ENCODE peak calls at places on chromosomes 11 and 22, in eight cellular contexts. One of them, this sample, is unnamed.

GRCh38 chr11:125428486-125429173 is 67.4 kb downstream of the FEZ1 start:
- DNase-seq in fibroblast of lung: no peak
- DNase-seq in sigmoid colon: no peak
- DNase-seq in mammary epithelial cell: no peak
- DNase-seq in fibroblast of pulmonary artery: no peak
- DNase-seq in lower lobe of right lung: no peak
- DNase-seq in AG09309: no peak
- DNase-seq in PC-3: peak
- DNase-seq in this sample: no peak

GRCh38 chr11:12702999-12703453 is 28.8 kb downstream of the TEAD1 start:
- DNase-seq in fibroblast of lung: no peak
- DNase-seq in sigmoid colon: no peak
- DNase-seq in mammary epithelial cell: no peak
- DNase-seq in fibroblast of pulmonary artery: no peak
- DNase-seq in lower lobe of right lung: no peak
- DNase-seq in AG09309: no peak
- DNase-seq in PC-3: no peak
- DNase-seq in this sample: no peak

GRCh38 chr11:121890377-121890776 is 225.6 kb downstream of the BLID start:
- DNase-seq in fibroblast of lung: peak
- DNase-seq in sigmoid colon: no peak
- DNase-seq in mammary epithelial cell: peak
- DNase-seq in fibroblast of pulmonary artery: peak
- DNase-seq in lower lobe of right lung: no peak
- DNase-seq in AG09309: peak
- DNase-seq in PC-3: peak
- DNase-seq in this sample: peak

GRCh38 chr11:2772544-2773031 is 72.8 kb upstream of the KCNQ1OT1 start:
- DNase-seq in fibroblast of lung: peak
- DNase-seq in sigmoid colon: no peak
- DNase-seq in mammary epithelial cell: peak
- DNase-seq in fibroblast of pulmonary artery: peak
- DNase-seq in lower lobe of right lung: peak
- DNase-seq in AG09309: no peak
- DNase-seq in PC-3: peak
- DNase-seq in this sample: no peak

GRCh38 chr11:76794371-76795284 is 11.5 kb downstream of the TSKU start:
- DNase-seq in fibroblast of lung: no peak
- DNase-seq in sigmoid colon: peak
- DNase-seq in mammary epithelial cell: no peak
- DNase-seq in fibroblast of pulmonary artery: no peak
- DNase-seq in lower lobe of right lung: no peak
- DNase-seq in AG09309: no peak
- DNase-seq in PC-3: no peak
- DNase-seq in this sample: no peak

GRCh38 chr11:3146612-3147256 is 18.4 kb downstream of the OSBPL5 start:
- DNase-seq in fibroblast of lung: peak
- DNase-seq in sigmoid colon: no peak
- DNase-seq in mammary epithelial cell: no peak
- DNase-seq in fibroblast of pulmonary artery: peak
- DNase-seq in lower lobe of right lung: no peak
- DNase-seq in AG09309: no peak
- DNase-seq in PC-3: no peak
- DNase-seq in this sample: peak

GRCh38 chr11:47355283-47356128 is 3.0 kb upstream of the MYBPC3 start:
- DNase-seq in fibroblast of lung: peak
- DNase-seq in sigmoid colon: peak
- DNase-seq in mammary epithelial cell: peak
- DNase-seq in fibroblast of pulmonary artery: peak
- DNase-seq in lower lobe of right lung: peak
- DNase-seq in AG09309: peak
- DNase-seq in PC-3: peak
- DNase-seq in this sample: peak

GRCh38 chr11:69638941-69639681 is 1.8 kb upstream of the CCND1 start:
- DNase-seq in fibroblast of lung: peak
- DNase-seq in sigmoid colon: peak
- DNase-seq in mammary epithelial cell: peak
- DNase-seq in fibroblast of pulmonary artery: peak
- DNase-seq in lower lobe of right lung: peak
- DNase-seq in AG09309: peak
- DNase-seq in PC-3: peak
- DNase-seq in this sample: peak

GRCh38 chr11:328012-328411 is 7.4 kb upstream of the IFITM3 start:
- DNase-seq in fibroblast of lung: no peak
- DNase-seq in sigmoid colon: peak
- DNase-seq in mammary epithelial cell: no peak
- DNase-seq in fibroblast of pulmonary artery: no peak
- DNase-seq in lower lobe of right lung: no peak
- DNase-seq in AG09309: no peak
- DNase-seq in PC-3: no peak
- DNase-seq in this sample: no peak

GRCh38 chr22:44752285-44753188 is at the start of gene ARHGAP8:
- DNase-seq in fibroblast of lung: no peak
- DNase-seq in sigmoid colon: no peak
- DNase-seq in mammary epithelial cell: no peak
- DNase-seq in fibroblast of pulmonary artery: no peak
- DNase-seq in lower lobe of right lung: peak
- DNase-seq in AG09309: no peak
- DNase-seq in PC-3: peak
- DNase-seq in this sample: no peak

GRCh38 chr11:62983536-62984199 is 1.1 kb downstream of the SLC22A6 start:
- DNase-seq in fibroblast of lung: no peak
- DNase-seq in sigmoid colon: no peak
- DNase-seq in mammary epithelial cell: no peak
- DNase-seq in fibroblast of pulmonary artery: no peak
- DNase-seq in lower lobe of right lung: no peak
- DNase-seq in AG09309: no peak
- DNase-seq in PC-3: no peak
- DNase-seq in this sample: no peak

GRCh38 chr11:61552108-61552635 is 28.7 kb downstream of the SYT7 start:
- DNase-seq in fibroblast of lung: no peak
- DNase-seq in sigmoid colon: no peak
- DNase-seq in mammary epithelial cell: no peak
- DNase-seq in fibroblast of pulmonary artery: no peak
- DNase-seq in lower lobe of right lung: no peak
- DNase-seq in AG09309: no peak
- DNase-seq in PC-3: no peak
- DNase-seq in this sample: no peak

GRCh38 chr11:116853461-116854073 is 16.1 kb upstream of the APOA1 start:
- DNase-seq in fibroblast of lung: peak
- DNase-seq in sigmoid colon: no peak
- DNase-seq in mammary epithelial cell: peak
- DNase-seq in fibroblast of pulmonary artery: peak
- DNase-seq in lower lobe of right lung: no peak
- DNase-seq in AG09309: peak
- DNase-seq in PC-3: peak
- DNase-seq in this sample: peak

GRCh38 chr11:124739479-124740276 is at the start of gene NRGN:
- DNase-seq in fibroblast of lung: peak
- DNase-seq in sigmoid colon: peak
- DNase-seq in mammary epithelial cell: peak
- DNase-seq in fibroblast of pulmonary artery: peak
- DNase-seq in lower lobe of right lung: peak
- DNase-seq in AG09309: no peak
- DNase-seq in PC-3: peak
- DNase-seq in this sample: peak

GRCh38 chr22:44154431-44154942 is 26.2 kb upstream of the PARVG start:
- DNase-seq in fibroblast of lung: peak
- DNase-seq in sigmoid colon: no peak
- DNase-seq in mammary epithelial cell: no peak
- DNase-seq in fibroblast of pulmonary artery: no peak
- DNase-seq in lower lobe of right lung: no peak
- DNase-seq in AG09309: peak
- DNase-seq in PC-3: no peak
- DNase-seq in this sample: no peak

GRCh38 chr11:118146554-118146953 is 6.1 kb downstream of the SCN4B start:
- DNase-seq in fibroblast of lung: no peak
- DNase-seq in sigmoid colon: no peak
- DNase-seq in mammary epithelial cell: no peak
- DNase-seq in fibroblast of pulmonary artery: no peak
- DNase-seq in lower lobe of right lung: no peak
- DNase-seq in AG09309: no peak
- DNase-seq in PC-3: no peak
- DNase-seq in this sample: no peak

GRCh38 chr11:118143661-118144185 is 8.9 kb downstream of the SCN4B start:
- DNase-seq in fibroblast of lung: no peak
- DNase-seq in sigmoid colon: peak
- DNase-seq in mammary epithelial cell: no peak
- DNase-seq in fibroblast of pulmonary artery: no peak
- DNase-seq in lower lobe of right lung: no peak
- DNase-seq in AG09309: no peak
- DNase-seq in PC-3: no peak
- DNase-seq in this sample: no peak

GRCh38 chr11:118145285-118146227 is 7.1 kb downstream of the SCN4B start:
- DNase-seq in fibroblast of lung: peak
- DNase-seq in sigmoid colon: peak
- DNase-seq in mammary epithelial cell: peak
- DNase-seq in fibroblast of pulmonary artery: peak
- DNase-seq in lower lobe of right lung: peak
- DNase-seq in AG09309: no peak
- DNase-seq in PC-3: peak
- DNase-seq in this sample: peak

GRCh38 chr11:118144301-118144701 is 8.3 kb downstream of the SCN4B start:
- DNase-seq in fibroblast of lung: no peak
- DNase-seq in sigmoid colon: peak
- DNase-seq in mammary epithelial cell: no peak
- DNase-seq in fibroblast of pulmonary artery: no peak
- DNase-seq in lower lobe of right lung: no peak
- DNase-seq in AG09309: no peak
- DNase-seq in PC-3: no peak
- DNase-seq in this sample: no peak

DNA sequence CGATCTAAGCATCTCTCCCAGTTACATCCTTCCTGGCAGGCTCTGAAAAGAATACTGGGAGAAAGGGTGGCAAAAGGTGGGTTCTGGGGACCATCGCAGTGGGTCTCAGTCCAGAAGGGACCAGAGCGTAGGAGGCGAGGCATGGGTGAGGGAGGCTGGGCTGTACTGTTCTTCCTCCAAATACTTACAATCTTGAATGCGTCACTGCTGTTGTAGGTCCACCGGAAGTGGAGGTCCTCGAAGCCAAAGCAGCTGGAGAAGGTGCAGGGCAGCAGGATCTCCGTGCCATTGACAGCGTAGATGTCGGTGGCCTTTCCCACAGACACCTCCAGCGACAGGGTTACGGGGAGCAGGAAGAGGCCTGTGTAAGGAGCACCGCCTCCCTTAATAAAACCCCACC is 7.8 kb downstream of the SCN4B start:
- DNase-seq in fibroblast of lung: no peak
- DNase-seq in sigmoid colon: no peak
- DNase-seq in mammary epithelial cell: no peak
- DNase-seq in fibroblast of pulmonary artery: no peak
- DNase-seq in lower lobe of right lung: no peak
- DNase-seq in AG09309: no peak
- DNase-seq in PC-3: no peak
- DNase-seq in this sample: no peak
- H3K4me3 ChIP-seq in fibroblast of lung: no peak
- H3K4me3 ChIP-seq in sigmoid colon: no peak
- H3K4me3 ChIP-seq in mammary epithelial cell: no peak
- H3K4me3 ChIP-seq in fibroblast of pulmonary artery: no peak
- H3K4me3 ChIP-seq in lower lobe of right lung: no peak
- H3K4me3 ChIP-seq in AG09309: no peak
- H3K4me3 ChIP-seq in PC-3: no peak
- H3K4me3 ChIP-seq in this sample: no peak

GRCh38 chr11:120512727-120513435 is 1.3 kb downstream of the GRIK4 start:
- DNase-seq in fibroblast of lung: no peak
- DNase-seq in sigmoid colon: no peak
- DNase-seq in mammary epithelial cell: no peak
- DNase-seq in fibroblast of pulmonary artery: no peak
- DNase-seq in lower lobe of right lung: peak
- DNase-seq in AG09309: no peak
- DNase-seq in PC-3: peak
- DNase-seq in this sample: no peak
- TF ChIP-seq CTCF in fibroblast of lung: peak
- TF ChIP-seq CTCF in sigmoid colon: no peak
- TF ChIP-seq CTCF in mammary epithelial cell: no peak
- TF ChIP-seq CTCF in fibroblast of pulmonary artery: no peak
- TF ChIP-seq CTCF in lower lobe of right lung: no peak
- TF ChIP-seq CTCF in AG09309: peak
- TF ChIP-seq CTCF in PC-3: peak
- TF ChIP-seq CTCF in this sample: peak

DNA sequence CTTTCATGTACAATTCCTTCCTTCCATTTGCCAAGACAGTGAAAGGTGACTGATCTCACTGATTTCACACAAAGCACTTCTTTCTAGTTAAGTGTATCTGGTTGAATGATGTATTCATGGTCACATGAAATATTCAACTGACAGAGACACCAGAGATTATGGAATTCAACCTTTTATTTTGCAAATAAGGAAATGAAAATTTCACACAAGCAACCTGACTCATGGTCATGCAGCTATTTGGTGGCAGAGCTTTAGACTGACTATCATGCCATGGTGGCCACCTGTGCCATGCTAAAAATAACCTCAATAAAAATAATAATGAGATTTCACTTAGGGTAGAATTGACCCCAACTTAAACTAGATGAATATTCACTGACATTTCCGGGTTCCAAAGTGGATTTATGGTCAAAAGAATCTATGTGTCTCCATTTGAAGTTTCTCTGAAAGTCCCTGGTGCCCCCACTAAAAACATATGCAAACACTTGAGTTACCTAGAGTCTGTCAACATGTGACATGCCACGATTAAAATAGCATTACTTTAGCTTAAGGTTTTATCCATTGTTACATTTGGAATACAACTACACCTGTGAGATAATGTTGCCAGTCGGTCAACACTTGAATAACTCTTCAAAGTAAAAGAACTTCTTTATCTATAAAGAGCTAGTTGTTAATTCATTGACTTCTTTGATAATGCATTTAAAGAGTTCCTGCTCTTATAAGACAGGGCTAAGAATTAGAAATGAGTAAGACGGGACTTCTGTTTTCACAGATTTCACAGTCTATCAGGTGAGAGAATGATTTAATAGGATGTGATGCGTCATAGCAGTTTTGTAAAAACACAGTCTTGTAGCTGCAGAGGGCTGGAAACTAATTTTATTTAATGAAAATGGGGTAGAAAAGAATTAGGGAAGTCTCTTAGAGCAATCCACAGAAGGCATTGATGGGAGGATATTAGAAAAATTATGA is 94.6 kb upstream of the OR9G4 start:
- DNase-seq in fibroblast of lung: no peak
- DNase-seq in sigmoid colon: no peak
- DNase-seq in mammary epithelial cell: peak
- DNase-seq in fibroblast of pulmonary artery: no peak
- DNase-seq in lower lobe of right lung: no peak
- DNase-seq in AG09309: no peak
- DNase-seq in PC-3: no peak
- DNase-seq in this sample: no peak
- H3K4me3 ChIP-seq in fibroblast of lung: no peak
- H3K4me3 ChIP-seq in sigmoid colon: no peak
- H3K4me3 ChIP-seq in mammary epithelial cell: no peak
- H3K4me3 ChIP-seq in fibroblast of pulmonary artery: no peak
- H3K4me3 ChIP-seq in lower lobe of right lung: no peak
- H3K4me3 ChIP-seq in AG09309: no peak
- H3K4me3 ChIP-seq in PC-3: no peak
- H3K4me3 ChIP-seq in this sample: no peak

DNA sequence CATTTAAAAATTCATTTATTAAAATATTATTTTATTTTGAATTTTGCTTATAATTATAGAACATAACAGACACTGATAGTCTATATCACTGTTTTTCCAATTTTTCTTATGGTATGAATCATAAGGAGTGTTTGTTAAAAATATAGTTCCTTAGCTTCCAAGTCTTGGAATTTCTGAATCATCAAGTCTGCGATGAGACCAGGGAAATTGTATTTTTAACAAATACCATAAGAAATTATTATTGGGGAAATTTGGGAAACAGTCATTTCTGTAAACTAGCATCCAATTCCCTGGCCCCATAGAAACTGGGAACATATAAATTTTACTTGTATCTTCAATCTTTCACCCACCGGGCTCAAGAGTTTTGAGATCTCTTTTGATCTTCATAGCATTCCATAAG is 38.0 kb upstream of the PICALM start:
- DNase-seq in fibroblast of lung: no peak
- DNase-seq in sigmoid colon: no peak
- DNase-seq in mammary epithelial cell: no peak
- DNase-seq in fibroblast of pulmonary artery: peak
- DNase-seq in lower lobe of right lung: no peak
- DNase-seq in AG09309: no peak
- DNase-seq in PC-3: no peak
- DNase-seq in this sample: no peak
- TF ChIP-seq CTCF in fibroblast of lung: no peak
- TF ChIP-seq CTCF in sigmoid colon: no peak
- TF ChIP-seq CTCF in mammary epithelial cell: no peak
- TF ChIP-seq CTCF in fibroblast of pulmonary artery: no peak
- TF ChIP-seq CTCF in lower lobe of right lung: no peak
- TF ChIP-seq CTCF in AG09309: no peak
- TF ChIP-seq CTCF in PC-3: no peak
- TF ChIP-seq CTCF in this sample: no peak

This sample was measured in retinal pigment epithelial cell.